ENCODE peak calls at places on chromosomes 12 and 14, in nine cellular contexts. R, D, F, K, Z, E, P, L and B are unnamed samples.

GRCh38 chr12:176321-177181 is 37.4 kb downstream of the SLC6A12 start:
- DNase-seq in E (peak), R (peak), F (no peak), K (no peak), L (no peak), Z (no peak), D (no peak), P (no peak), B (no peak)

GRCh38 chr14:70735043-70735442 is 74.3 kb downstream of the MAP3K9 start:
- DNase-seq in R (no peak), D (no peak), L (peak), F (no peak), Z (no peak), P (no peak), E (no peak), K (no peak), B (no peak)

GRCh38 chr14:59371762-59372161 is 93.4 kb downstream of the GPR135 start:
- DNase-seq in E (peak), D (no peak), Z (no peak), L (no peak), R (no peak), P (no peak), F (no peak), K (no peak), B (no peak)

GRCh38 chr14:77212933-77213656 is 31.5 kb downstream of the TMEM63C start:
- DNase-seq in Z (no peak), L (peak), E (peak), K (no peak), R (peak), P (no peak), F (no peak), D (no peak), B (no peak)

GRCh38 chr12:131276501-131277185 is 322.9 kb downstream of the ADGRD1 start:
- DNase-seq in D (no peak), P (no peak), K (no peak), L (no peak), Z (no peak), R (no peak), F (peak), E (no peak), B (peak)

GRCh38 chr14:101880016-101880297 is 84.4 kb upstream of the DYNC1H1 start:
- DNase-seq in Z (no peak), P (no peak), L (no peak), F (no peak), E (no peak), D (no peak), K (no peak), R (no peak), B (no peak)

GRCh38 chr14:71362920-71363584 is 455.8 kb downstream of the PCNX1 start:
- DNase-seq in E (peak), P (no peak), R (no peak), D (no peak), L (no peak), Z (no peak), K (no peak), F (no peak), B (no peak)

GRCh38 chr12:43277630-43278267 is 274.3 kb downstream of the ADAMTS20 start:
- DNase-seq in K (no peak), R (no peak), Z (no peak), D (no peak), L (no peak), F (no peak), E (peak), P (no peak), B (no peak)

GRCh38 chr14:103749452-103749851 is 33.8 kb downstream of the ZFYVE21 start:
- DNase-seq in E (peak), F (no peak), L (no peak), R (no peak), Z (no peak), K (no peak), D (no peak), P (no peak), B (no peak)

GRCh38 chr12:30694412-30694955 is 1.2 kb downstream of the IPO8 start:
- DNase-seq in D (no peak), Z (no peak), K (no peak), R (no peak), P (no peak), E (peak), F (no peak), L (no peak), B (no peak)